ENCODE peak calls at places on chromosome 14, in ten cellular contexts. M is HT-29; C is head of caudate nucleus; T is activated T-cell treated with anti-CD3 and anti-CD28 coated beads for 1 hour; P is ovary; F is Jurkat, Clone E6-1; D is cortex of kidney; K is A549; J is HTR-8/SVneo; B is fibroblast of lung. A is an unnamed sample.

GRCh38 chr14:38961136-38961535 is 141.9 kb downstream of the SEC23A start:
- DNase-seq in M (no peak), C (no peak), T (no peak), P (no peak), F (no peak), D (no peak), K (no peak), J (no peak), B (no peak), A (no peak)

GRCh38 chr14:24114536-24115450 is at the start of the genes DCAF11 and NRL:
- DNase-seq in M (peak; percentile 96), C (peak; percentile 98), T (peak; percentile 95), P (peak; percentile 99), F (peak; percentile 100), D (no peak), K (peak; percentile 99), J (peak; percentile 93), B (peak; percentile 100), A (peak; percentile 99)

GRCh38 chr14:82153689-82154088 is 620.0 kb upstream of the SEL1L start:
- DNase-seq in M (no peak), C (no peak), T (no peak), P (no peak), F (no peak), D (no peak), K (no peak), J (no peak), B (no peak), A (no peak)

GRCh38 chr14:51552768-51553426 is 98.8 kb upstream of the FRMD6 start:
- DNase-seq in M (peak; percentile 45), C (no peak), T (no peak), P (peak; percentile 25), F (no peak), D (no peak), K (no peak), J (no peak), B (no peak), A (peak; percentile 36)

GRCh38 chr14:91367173-91368171 is 50.1 kb downstream of the CCDC88C start:
- DNase-seq in M (peak; percentile 93), C (no peak), T (no peak), P (no peak), F (peak; percentile 69), D (no peak), K (no peak), J (no peak), B (peak; percentile 71), A (peak; percentile 95)

GRCh38 chr14:28759658-28760313 is 6.8 kb upstream of the FOXG1 start:
- DNase-seq in M (no peak), C (no peak), T (no peak), P (no peak), F (no peak), D (no peak), K (no peak), J (no peak), B (no peak), A (no peak)

GRCh38 chr14:90554341-90554740 is 157.5 kb downstream of the CALM1 start:
- DNase-seq in M (no peak), C (peak; percentile 91), T (no peak), P (no peak), F (no peak), D (no peak), K (no peak), J (no peak), B (no peak), A (no peak)

GRCh38 chr14:102523200-102524025 is 13.8 kb upstream of the ANKRD9 start:
- DNase-seq in M (no peak), C (no peak), T (no peak), P (no peak), F (no peak), D (no peak), K (no peak), J (no peak), B (no peak), A (no peak)

GRCh38 chr14:24263848-24264247 is 871 bp upstream of the TGM1 start:
- DNase-seq in M (no peak), C (no peak), T (no peak), P (no peak), F (no peak), D (no peak), K (no peak), J (no peak), B (no peak), A (no peak)

GRCh38 chr14:64516969-64517368 is 12.4 kb downstream of the ZBTB1 start:
- DNase-seq in M (no peak), C (no peak), T (no peak), P (no peak), F (no peak), D (no peak), K (no peak), J (no peak), B (no peak), A (no peak)

GRCh38 chr14:51844482-51844881 is 15.9 kb upstream of the GNG2 start:
- DNase-seq in M (no peak), C (no peak), T (no peak), P (no peak), F (no peak), D (no peak), K (no peak), J (no peak), B (no peak), A (no peak)

GRCh38 chr14:72736348-72736747 is 157.6 kb downstream of the DPF3 start:
- DNase-seq in M (no peak), C (peak; percentile 0), T (no peak), P (no peak), F (no peak), D (no peak), K (no peak), J (peak; percentile 59), B (peak; percentile 84), A (no peak)

GRCh38 chr14:89851031-89851430 is 103.5 kb downstream of the EFCAB11 start:
- DNase-seq in M (no peak), C (no peak), T (no peak), P (no peak), F (no peak), D (no peak), K (no peak), J (no peak), B (peak; percentile 17), A (no peak)

GRCh38 chr14:41925409-41925808 is 318.7 kb downstream of the LRFN5 start:
- DNase-seq in M (peak; percentile 23), C (no peak), T (no peak), P (no peak), F (peak; percentile 1), D (no peak), K (no peak), J (peak; percentile 3), B (peak; percentile 65), A (peak; percentile 32)

GRCh38 chr14:55710506-55711041 is 130.6 kb downstream of the KTN1 start:
- DNase-seq in M (no peak), C (no peak), T (no peak), P (no peak), F (no peak), D (no peak), K (no peak), J (no peak), B (no peak), A (no peak)

GRCh38 chr14:94334837-94335236 is 11.7 kb upstream of the SERPINA6 start:
- DNase-seq in M (no peak), C (no peak), T (no peak), P (no peak), F (no peak), D (no peak), K (no peak), J (no peak), B (peak; percentile 9), A (no peak)

GRCh38 chr14:55705651-55706340 is 125.8 kb downstream of the KTN1 start:
- DNase-seq in M (no peak), C (no peak), T (no peak), P (no peak), F (peak; percentile 38), D (no peak), K (no peak), J (no peak), B (no peak), A (no peak)

GRCh38 chr14:59582161-59582560 is 5.5 kb upstream of the CCDC175 start:
- DNase-seq in M (no peak), C (no peak), T (no peak), P (no peak), F (no peak), D (no peak), K (no peak), J (no peak), B (no peak), A (no peak)

GRCh38 chr14:49617846-49618519 is 2.4 kb downstream of the RPL36AL start:
- DNase-seq in M (no peak), C (no peak), T (no peak), P (no peak), F (no peak), D (no peak), K (no peak), J (no peak), B (no peak), A (no peak)

GRCh38 chr14:77098470-77099353 is 654 bp downstream of the CIPC start:
- DNase-seq in M (peak; percentile 5), C (peak; percentile 56), T (no peak), P (peak; percentile 74), F (no peak), D (no peak), K (peak; percentile 29), J (peak; percentile 37), B (no peak), A (peak; percentile 15)

GRCh38 chr14:72104011-72104613 is 171.9 kb downstream of the RGS6 start:
- DNase-seq in M (peak; percentile 32), C (no peak), T (no peak), P (no peak), F (peak; percentile 26), D (no peak), K (peak; percentile 5), J (no peak), B (no peak), A (peak; percentile 28)

GRCh38 chr14:60485600-60486251 is at the start of gene C14orf39:
- DNase-seq in M (no peak), C (no peak), T (no peak), P (no peak), F (peak; percentile 85), D (no peak), K (no peak), J (peak; percentile 78), B (peak; percentile 36), A (no peak)

GRCh38 chr14:94051115-94051514 is 25.0 kb downstream of the OTUB2 start:
- DNase-seq in M (peak; percentile 57), C (peak; percentile 68), T (no peak), P (peak; percentile 81), F (no peak), D (no peak), K (no peak), J (no peak), B (peak; percentile 49), A (peak; percentile 27)

GRCh38 chr14:25436906-25437305 is 387.0 kb upstream of the STXBP6 start:
- DNase-seq in M (no peak), C (no peak), T (no peak), P (no peak), F (no peak), D (no peak), K (no peak), J (no peak), B (no peak), A (no peak)

GRCh38 chr14:103694572-103695026 is 20.7 kb downstream of the XRCC3 start:
- DNase-seq in M (no peak), C (no peak), T (no peak), P (no peak), F (no peak), D (no peak), K (no peak), J (no peak), B (no peak), A (no peak)

GRCh38 chr14:22483863-22484593 is 105.0 kb downstream of the DAD1 start:
- DNase-seq in M (no peak), C (no peak), T (no peak), P (no peak), F (no peak), D (no peak), K (no peak), J (no peak), B (no peak), A (no peak)

GRCh38 chr14:76919811-76920571 is 93.8 kb downstream of the LRRC74A start:
- DNase-seq in M (peak; percentile 31), C (peak; percentile 31), T (no peak), P (peak; percentile 71), F (peak; percentile 89), D (no peak), K (no peak), J (peak; percentile 81), B (peak; percentile 91), A (peak; percentile 64)

GRCh38 chr14:22118894-22119477 is 445.4 kb upstream of the OR4E1 start:
- DNase-seq in M (no peak), C (no peak), T (no peak), P (no peak), F (no peak), D (no peak), K (no peak), J (no peak), B (peak; percentile 60), A (no peak)